ENCODE peak calls at places on chromosomes 5 and 9, in five cellular contexts. L is endothelial cell of umbilical vein, O is A549, D is colonic mucosa, H is AG04450. I is an unnamed sample.

GRCh38 chr5:93277001-93277400 is 304.0 kb downstream of the NR2F1-AS1 start:
- DNase-seq in L (no peak), O (no peak), D (no peak), H (no peak), I (no peak)

GRCh38 chr9:98967257-98967656 is 23.6 kb downstream of the COL15A1 start:
- DNase-seq in L (no peak), O (no peak), D (no peak), H (no peak), I (no peak)

GRCh38 chr5:43750809-43751208 is 147.8 kb downstream of the NNT start:
- DNase-seq in L (no peak), O (no peak), D (no peak), H (no peak), I (no peak)

GRCh38 chr5:144237851-144238250 is 67.2 kb downstream of the KCTD16 start:
- DNase-seq in L (no peak), O (no peak), D (no peak), H (no peak), I (no peak)

GRCh38 chr5:35136386-35136785 is 88.6 kb upstream of the AGXT2 start:
- DNase-seq in L (no peak), O (peak; percentile 46), D (no peak), H (peak; percentile 29), I (no peak)

GRCh38 chr5:102794047-102794446 is 38.9 kb downstream of the PAM start:
- DNase-seq in L (no peak), O (no peak), D (no peak), H (no peak), I (no peak)

GRCh38 chr9:113309204-113309813 is 6.1 kb upstream of the RNF183 start:
- DNase-seq in L (peak; percentile 55), O (peak; percentile 42), D (peak; percentile 58), H (peak; percentile 10), I (peak; percentile 35)

GRCh38 chr5:5979761-5980570 is 398.4 kb downstream of the MED10 start:
- DNase-seq in L (no peak), O (no peak), D (no peak), H (no peak), I (no peak)

GRCh38 chr5:10546186-10546585 is 17.7 kb upstream of the ANKRD33B start:
- DNase-seq in L (no peak), O (no peak), D (no peak), H (no peak), I (no peak)

GRCh38 chr5:35884125-35884788 is 27.6 kb downstream of the IL7R start:
- DNase-seq in L (peak; percentile 57), O (no peak), D (no peak), H (peak; percentile 51), I (peak; percentile 29)

GRCh38 chr5:176894298-176894697 is 4.8 kb downstream of the HK3 start:
- DNase-seq in L (no peak), O (no peak), D (no peak), H (no peak), I (no peak)

GRCh38 chr5:40453689-40454088 is 226.0 kb upstream of the PTGER4 start:
- DNase-seq in L (no peak), O (no peak), D (no peak), H (no peak), I (peak; percentile 84)

GRCh38 chr9:129604056-129604765 is 16.7 kb downstream of the C9orf50 start:
- DNase-seq in L (no peak), O (no peak), D (no peak), H (no peak), I (no peak)

GRCh38 chr5:139997276-139997675 is 45.8 kb downstream of the NRG2 start:
- DNase-seq in L (no peak), O (no peak), D (no peak), H (no peak), I (no peak)

GRCh38 chr9:110886832-110887231 is 151.4 kb downstream of the LPAR1 start:
- DNase-seq in L (no peak), O (no peak), D (no peak), H (no peak), I (no peak)

GRCh38 chr5:154782326-154782725 is 27.1 kb downstream of the LARP1 start:
- DNase-seq in L (no peak), O (no peak), D (no peak), H (no peak), I (peak; percentile 43)

GRCh38 chr9:27247756-27248155 is 49.2 kb downstream of the EQTN start:
- DNase-seq in L (peak; percentile 47), O (peak; percentile 50), D (peak; percentile 58), H (peak; percentile 11), I (peak; percentile 66)

GRCh38 chr9:124348831-124349230 is 66.4 kb downstream of the PSMB7 start:
- DNase-seq in L (no peak), O (no peak), D (no peak), H (no peak), I (no peak)

GRCh38 chr9:109466623-109467590 is 31.2 kb downstream of the PTPN3 start:
- DNase-seq in L (no peak), O (no peak), D (no peak), H (no peak), I (no peak)

GRCh38 chr5:120604898-120605297 is 140.8 kb downstream of the PRR16 start:
- DNase-seq in L (no peak), O (peak; percentile 6), D (no peak), H (peak; percentile 81), I (peak; percentile 44)

GRCh38 chr5:102867999-102868662 is 113.0 kb downstream of the PAM start:
- DNase-seq in L (peak; percentile 41), O (no peak), D (no peak), H (no peak), I (no peak)

GRCh38 chr5:73948720-73949119 is 322.7 kb downstream of the ARHGEF28 start:
- DNase-seq in L (no peak), O (no peak), D (no peak), H (no peak), I (peak; percentile 34)

GRCh38 chr5:67425514-67425913 is 228.9 kb upstream of the CD180 start:
- DNase-seq in L (no peak), O (no peak), D (no peak), H (no peak), I (no peak)

GRCh38 chr5:80360914-80361444 is 41.2 kb downstream of the SPZ1 start:
- DNase-seq in L (no peak), O (no peak), D (no peak), H (no peak), I (no peak)

GRCh38 chr9:136537896-136538598 is 7.8 kb downstream of the NOTCH1 start:
- DNase-seq in L (no peak), O (no peak), D (no peak), H (no peak), I (no peak)
- H3K27ac ChIP-seq in L (peak overlapping the region; percentile 80), O (no peak overlapping the region), D (peak overlapping the region; percentile 94), H (no peak overlapping the region), I (no peak overlapping the region)

GRCh38 chr9:8750639-8751041 is 951.1 kb upstream of the DMAC1 start:
- DNase-seq in L (no peak), O (no peak), D (no peak), H (no peak), I (peak; percentile 41)

GRCh38 chr9:8745347-8745746 is 945.8 kb upstream of the DMAC1 start:
- DNase-seq in L (no peak), O (no peak), D (no peak), H (no peak), I (no peak)
- H3K4me3 ChIP-seq in L (no peak overlapping the region), O (no peak overlapping the region), D (no peak overlapping the region), H (no peak overlapping the region), I (no peak overlapping the region)

GRCh38 chr9:77632652-77633051 is 15.5 kb downstream of the GNA14 start:
- DNase-seq in L (no peak), O (no peak), D (no peak), H (no peak), I (no peak)
- H3K27ac ChIP-seq in L (no peak overlapping the region), O (no peak overlapping the region), D (no peak overlapping the region), H (no peak overlapping the region), I (no peak overlapping the region)

DNA sequence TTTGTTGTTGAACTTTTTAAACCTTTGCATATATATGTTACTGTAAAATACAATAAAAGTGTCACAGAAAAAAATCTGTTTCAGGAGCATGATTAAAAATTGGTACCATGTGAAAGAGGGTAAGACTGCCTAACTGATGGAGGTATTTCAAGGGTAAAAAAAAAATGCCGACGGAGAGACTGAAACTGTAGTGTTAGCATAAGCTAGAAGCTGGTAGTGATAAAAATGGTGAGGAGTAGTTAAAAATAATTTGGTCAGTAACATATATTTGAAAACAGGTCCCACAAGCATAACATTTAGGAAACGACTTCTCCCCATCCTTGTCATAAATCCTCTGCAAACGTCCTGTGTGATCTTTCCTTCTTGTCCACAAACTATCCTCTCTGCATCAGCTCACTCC is 64.7 kb downstream of the MEF2C start:
- DNase-seq in L (no peak), O (no peak), D (no peak), H (no peak), I (no peak)
- H3K4me3 ChIP-seq in L (no peak overlapping the region), O (no peak overlapping the region), D (no peak overlapping the region), H (no peak overlapping the region), I (no peak overlapping the region)

GRCh38 chr9:95018099-95018927 is 291.8 kb downstream of the AOPEP start:
- DNase-seq in L (peak; percentile 81), O (peak; percentile 87), D (no peak), H (peak; percentile 69), I (no peak)
- H3K27ac ChIP-seq in L (peak overlapping the region; percentile 62), O (peak overlapping the region; percentile 99), D (peak overlapping the region; percentile 34), H (peak overlapping the region; percentile 88), I (no peak overlapping the region)

DNA sequence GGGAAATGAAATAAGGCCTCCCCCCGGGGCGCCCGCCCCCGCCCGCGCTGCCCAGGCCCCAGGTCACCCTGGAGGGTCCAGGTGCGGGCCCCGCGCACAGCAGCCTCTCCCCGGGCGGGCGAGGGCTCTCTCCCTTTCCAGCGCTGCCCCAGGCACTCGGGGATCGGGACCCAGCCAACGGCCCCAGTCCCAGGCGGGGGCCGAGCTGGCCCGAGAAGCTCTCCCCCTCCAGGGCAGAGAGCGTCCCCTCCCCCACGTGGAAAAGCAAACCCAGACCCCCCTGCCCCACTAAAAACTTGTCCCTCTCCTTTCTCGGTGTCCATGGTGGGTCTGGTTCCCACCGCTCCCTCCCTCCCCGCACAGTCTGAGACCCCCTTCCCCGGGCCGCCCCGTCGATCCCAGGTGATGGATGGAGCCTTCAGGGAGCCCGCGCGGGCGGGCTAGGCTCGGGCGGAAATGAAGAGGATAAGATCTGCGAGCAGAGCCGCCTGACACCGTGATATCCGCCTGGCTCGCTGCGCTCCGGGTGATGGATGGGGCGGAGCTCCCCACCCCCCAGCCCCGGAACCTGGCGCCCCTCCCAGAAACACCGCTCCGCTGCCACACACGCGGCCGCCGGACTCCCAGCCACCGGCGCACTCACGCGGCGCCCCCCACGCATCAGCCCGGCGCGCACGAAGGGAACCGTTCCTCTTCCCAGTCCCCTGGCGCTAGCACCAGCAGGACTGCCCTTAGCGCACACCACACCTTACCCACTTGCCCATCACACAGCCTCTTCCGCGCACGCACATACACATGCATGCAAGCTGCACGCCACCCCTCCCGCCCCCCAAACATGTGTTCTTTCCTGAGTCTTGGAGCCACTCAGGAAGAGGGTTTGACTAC is 81.7 kb upstream of the ZBTB43 start:
- DNase-seq in L (no peak), O (no peak), D (peak; percentile 50), H (no peak), I (no peak)
- H3K4me3 ChIP-seq in L (peak overlapping the region; percentile 57), O (peak overlapping the region; percentile 86), D (peak overlapping the region; percentile 49), H (peak overlapping the region; percentile 42), I (peak overlapping the region; percentile 87)

I was measured in SJCRH30.